ENCODE peak calls at places on chromosome 7, in six cellular contexts. I is uterus, P is AG10803, A is choroid plexus epithelial cell, D is SK-N-SH, R is left ventricle myocardium inferior. V is an unnamed sample.

GRCh38 chr7:39683216-39683845 is 60.0 kb downstream of the RALA start:
- DNase-seq in R (no peak), A (peak; percentile 52), P (peak; percentile 76), I (no peak), D (no peak), V (peak; percentile 75)

GRCh38 chr7:5428470-5429252 is 5.0 kb upstream of the TNRC18 start:
- DNase-seq in A (peak; percentile 91), R (peak; percentile 74), P (peak; percentile 90), I (peak; percentile 77), D (peak; percentile 62), V (peak; percentile 89)

GRCh38 chr7:124322561-124322960 is 289.7 kb upstream of the TMEM229A start:
- DNase-seq in A (no peak), I (no peak), D (no peak), R (no peak), P (no peak), V (no peak)

GRCh38 chr7:918441-919113 is 35.9 kb downstream of the ADAP1 start:
- DNase-seq in R (peak; percentile 2), A (no peak), I (peak; percentile 8), D (no peak), P (no peak), V (no peak)

GRCh38 chr7:26169271-26169670 is 17.3 kb downstream of the NFE2L3 start:
- DNase-seq in D (no peak), P (no peak), A (no peak), I (no peak), R (no peak), V (no peak)

GRCh38 chr7:152956006-152956405 is 196.5 kb downstream of the ACTR3B start:
- DNase-seq in P (no peak), D (no peak), R (no peak), A (no peak), I (no peak), V (no peak)

GRCh38 chr7:136009488-136010079 is 32.4 kb upstream of the MTPN start:
- DNase-seq in I (no peak), P (peak; percentile 46), D (peak; percentile 55), A (peak; percentile 71), R (no peak), V (peak; percentile 73)

GRCh38 chr7:28853150-28853549 is 105.0 kb downstream of the TRIL start:
- DNase-seq in D (no peak), P (no peak), A (peak; percentile 7), R (no peak), I (no peak), V (no peak)

GRCh38 chr7:95472521-95473160 is 13.1 kb upstream of the ASB4 start:
- DNase-seq in R (no peak), D (no peak), A (peak; percentile 32), P (peak; percentile 26), I (no peak), V (peak; percentile 53)

GRCh38 chr7:1693991-1694524 is 24.0 kb downstream of the ELFN1 start:
- DNase-seq in R (peak; percentile 20), A (peak; percentile 79), P (peak; percentile 12), D (peak; percentile 80), I (no peak), V (peak; percentile 70)

GRCh38 chr7:117157121-117157870 is 165.6 kb downstream of the WNT2 start:
- DNase-seq in A (peak; percentile 85), P (peak; percentile 98), D (peak; percentile 48), R (peak; percentile 17), I (peak; percentile 37), V (peak; percentile 96)

GRCh38 chr7:68535266-68535665 is 1063.0 kb upstream of the AUTS2 start:
- DNase-seq in I (no peak), D (no peak), R (no peak), P (no peak), A (no peak), V (no peak)

GRCh38 chr7:47591655-47592572 is 10.0 kb upstream of the TNS3 start:
- DNase-seq in I (no peak), P (peak; percentile 87), A (peak; percentile 63), R (no peak), D (no peak), V (peak; percentile 43)

GRCh38 chr7:46637793-46638735 is 717.0 kb upstream of the IGFBP3 start:
- DNase-seq in D (no peak), A (no peak), P (no peak), R (no peak), I (no peak), V (no peak)

GRCh38 chr7:2203551-2204300 is 29.0 kb downstream of the MAD1L1 start:
- DNase-seq in I (peak; percentile 63), D (peak; percentile 58), R (no peak), A (peak; percentile 24), P (no peak), V (peak; percentile 61)

GRCh38 chr7:20438665-20439376 is 108.1 kb downstream of the ITGB8 start:
- DNase-seq in R (no peak), P (no peak), I (no peak), A (no peak), D (no peak), V (no peak)

GRCh38 chr7:84196007-84196551 is 1.5 kb upstream of the SEMA3A start:
- DNase-seq in A (peak; percentile 79), R (no peak), I (no peak), D (no peak), P (peak; percentile 71), V (peak; percentile 59)

GRCh38 chr7:28149291-28150101 is 31.1 kb downstream of the JAZF1 start:
- DNase-seq in D (no peak), P (no peak), I (no peak), R (no peak), A (no peak), V (no peak)

GRCh38 chr7:129245533-129245932 is 20.7 kb downstream of the AHCYL2 start:
- DNase-seq in A (no peak), P (no peak), R (no peak), D (no peak), I (no peak), V (no peak)

GRCh38 chr7:100124301-100125229 is 2.2 kb upstream of the MBLAC1 start:
- DNase-seq in D (no peak), I (no peak), A (no peak), R (no peak), P (no peak), V (no peak)

GRCh38 chr7:155985518-155986427 is 173.5 kb upstream of the SHH start:
- DNase-seq in P (no peak), I (no peak), D (no peak), R (no peak), A (no peak), V (no peak)

GRCh38 chr7:98210513-98211220 is 572 bp upstream of the BHLHA15 start:
- DNase-seq in R (no peak), P (peak; percentile 5), A (peak; percentile 10), I (peak; percentile 12), D (peak; percentile 87), V (no peak)
- H3K4me3 ChIP-seq in R (peak overlapping the region; percentile 50), P (peak overlapping the region; percentile 42), A (peak overlapping the region; percentile 41), I (peak overlapping the region; percentile 3), D (peak overlapping the region; percentile 35), V (peak overlapping the region; percentile 36)

GRCh38 chr7:113230691-113231090 is 112.3 kb upstream of the SMIM30 start:
- DNase-seq in R (no peak), P (no peak), A (no peak), D (no peak), I (no peak), V (no peak)
- TF ChIP-seq CTCF in R (no peak), P (no peak), A (no peak), D (no peak), I (no peak), V (no peak)

GRCh38 chr7:131164025-131164899 is 163.4 kb upstream of the MKLN1 start:
- DNase-seq in R (no peak), A (peak; percentile 69), D (no peak), P (peak; percentile 94), I (no peak), V (peak; percentile 80)

GRCh38 chr7:131166066-131166465 is 161.6 kb upstream of the MKLN1 start:
- DNase-seq in R (no peak), P (peak; percentile 62), D (no peak), A (no peak), I (no peak), V (no peak)

GRCh38 chr7:131161103-131161502 is 166.6 kb upstream of the MKLN1 start:
- DNase-seq in P (peak; percentile 17), A (peak; percentile 53), D (no peak), R (no peak), I (no peak), V (no peak)

GRCh38 chr7:131159961-131160361 is 167.7 kb upstream of the MKLN1 start:
- DNase-seq in R (no peak), P (peak; percentile 67), D (no peak), I (no peak), A (peak; percentile 55), V (peak; percentile 67)

GRCh38 chr7:131164900-131165254 is 162.8 kb upstream of the MKLN1 start:
- DNase-seq in A (no peak), D (no peak), P (no peak), R (no peak), I (no peak), V (no peak)
- H3K4me3 ChIP-seq in A (no peak overlapping the region), D (no peak overlapping the region), P (no peak overlapping the region), R (no peak overlapping the region), I (no peak overlapping the region), V (no peak overlapping the region)

DNA sequence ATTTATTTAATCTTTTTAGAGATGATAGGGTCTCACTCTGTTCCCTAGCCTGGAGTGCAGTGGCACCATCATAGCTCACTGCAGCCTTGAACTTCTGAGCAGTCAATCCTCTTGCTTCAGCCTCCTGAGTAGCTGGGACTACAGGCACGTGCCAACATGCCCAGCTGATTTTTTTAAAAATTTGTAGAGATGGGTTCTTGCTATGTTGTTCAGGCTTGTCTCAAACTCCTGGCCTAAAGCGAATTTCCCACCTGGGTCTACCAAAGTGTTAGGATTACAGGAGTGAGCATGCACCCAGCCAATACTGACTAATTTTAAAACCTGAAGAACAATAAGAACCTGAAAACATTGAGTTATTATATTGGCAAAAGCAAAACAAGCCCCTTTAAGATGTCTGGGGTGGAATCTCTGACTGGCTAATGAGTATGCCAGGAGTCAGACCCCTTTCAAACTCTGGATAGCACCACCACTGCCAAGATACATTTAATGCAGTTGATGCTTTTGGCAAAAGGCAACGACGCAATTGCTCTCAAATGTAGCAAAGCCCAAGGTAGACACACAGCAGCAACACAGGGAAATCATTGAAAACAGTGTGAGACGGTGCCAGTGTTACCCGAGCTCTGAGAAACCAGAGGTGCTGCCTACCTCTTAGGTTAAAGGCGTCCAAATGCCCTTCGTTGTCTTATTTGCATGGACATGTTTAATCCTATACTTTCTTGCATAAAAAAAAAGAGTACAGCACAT is 40.7 kb upstream of the TOMM7 start:
- DNase-seq in D (no peak), P (no peak), R (no peak), A (no peak), I (no peak), V (no peak)
- TF ChIP-seq CTCF in D (no peak), P (no peak), R (no peak), A (no peak), I (no peak), V (no peak)

V was measured in cardiac fibroblast.